ENCODE peak calls at places on chromosomes 5 and 9, in eight cellular contexts. D is Caco-2; G is IMR-90; U is GM06990; J is pancreas; H is gastrocnemius medialis; A is CD8-positive, alpha-beta T cell; Q is mucosa of descending colon. B is an unnamed sample.
A peak's percentile ranks its signal among the peaks of the same experiment; 100 is the strongest.

GRCh38 chr9:126275386-126276001 is 51.1 kb upstream of the MVB12B start:
- DNase-seq in U (no peak), D (no peak), G (peak; percentile 5), Q (no peak), H (no peak), A (no peak), J (no peak), B (peak; percentile 14)

GRCh38 chr9:1535599-1535998 is 479.5 kb upstream of the SMARCA2 start:
- DNase-seq in H (no peak), U (no peak), A (no peak), D (no peak), Q (no peak), J (no peak), G (no peak), B (no peak)

GRCh38 chr9:71037521-71037920 is 83.9 kb downstream of the TRPM3 start:
- DNase-seq in D (no peak), J (no peak), H (no peak), A (no peak), Q (no peak), G (no peak), U (no peak), B (no peak)

GRCh38 chr5:180105827-180106312 is 34.3 kb upstream of the RNF130 start:
- DNase-seq in J (no peak), U (no peak), G (no peak), A (no peak), D (no peak), H (no peak), Q (no peak), B (no peak)

GRCh38 chr5:170248635-170249227 is 15.9 kb downstream of the C5orf58 start:
- DNase-seq in D (no peak), G (no peak), A (no peak), Q (no peak), U (no peak), J (no peak), H (no peak), B (no peak)

GRCh38 chr5:33817301-33817700 is 74.5 kb downstream of the ADAMTS12 start:
- DNase-seq in G (no peak), Q (no peak), J (no peak), A (no peak), H (no peak), D (no peak), U (no peak), B (no peak)

GRCh38 chr9:21579209-21579608 is 97.1 kb upstream of the IFNE start:
- DNase-seq in J (no peak), Q (no peak), H (no peak), U (no peak), D (no peak), A (peak; percentile 66), G (peak; percentile 10), B (no peak)

GRCh38 chr9:113620377-113621161 is 157.0 kb downstream of the RGS3 start:
- DNase-seq in Q (no peak), D (peak; percentile 81), J (peak; percentile 68), H (no peak), G (peak; percentile 93), U (no peak), A (no peak), B (peak; percentile 82)

GRCh38 chr9:70589571-70590263 is 175.3 kb upstream of the KLF9 start:
- DNase-seq in A (no peak), Q (no peak), G (peak; percentile 90), D (no peak), H (no peak), U (no peak), J (no peak), B (no peak)

GRCh38 chr5:124880903-124881302 is 134.5 kb upstream of the ZNF608 start:
- DNase-seq in J (no peak), Q (no peak), D (no peak), A (no peak), H (no peak), U (no peak), G (no peak), B (no peak)

GRCh38 chr5:130286971-130287370 is 382.7 kb downstream of the CHSY3 start:
- DNase-seq in J (no peak), D (no peak), H (no peak), A (no peak), Q (no peak), U (no peak), G (no peak), B (no peak)

DNA sequence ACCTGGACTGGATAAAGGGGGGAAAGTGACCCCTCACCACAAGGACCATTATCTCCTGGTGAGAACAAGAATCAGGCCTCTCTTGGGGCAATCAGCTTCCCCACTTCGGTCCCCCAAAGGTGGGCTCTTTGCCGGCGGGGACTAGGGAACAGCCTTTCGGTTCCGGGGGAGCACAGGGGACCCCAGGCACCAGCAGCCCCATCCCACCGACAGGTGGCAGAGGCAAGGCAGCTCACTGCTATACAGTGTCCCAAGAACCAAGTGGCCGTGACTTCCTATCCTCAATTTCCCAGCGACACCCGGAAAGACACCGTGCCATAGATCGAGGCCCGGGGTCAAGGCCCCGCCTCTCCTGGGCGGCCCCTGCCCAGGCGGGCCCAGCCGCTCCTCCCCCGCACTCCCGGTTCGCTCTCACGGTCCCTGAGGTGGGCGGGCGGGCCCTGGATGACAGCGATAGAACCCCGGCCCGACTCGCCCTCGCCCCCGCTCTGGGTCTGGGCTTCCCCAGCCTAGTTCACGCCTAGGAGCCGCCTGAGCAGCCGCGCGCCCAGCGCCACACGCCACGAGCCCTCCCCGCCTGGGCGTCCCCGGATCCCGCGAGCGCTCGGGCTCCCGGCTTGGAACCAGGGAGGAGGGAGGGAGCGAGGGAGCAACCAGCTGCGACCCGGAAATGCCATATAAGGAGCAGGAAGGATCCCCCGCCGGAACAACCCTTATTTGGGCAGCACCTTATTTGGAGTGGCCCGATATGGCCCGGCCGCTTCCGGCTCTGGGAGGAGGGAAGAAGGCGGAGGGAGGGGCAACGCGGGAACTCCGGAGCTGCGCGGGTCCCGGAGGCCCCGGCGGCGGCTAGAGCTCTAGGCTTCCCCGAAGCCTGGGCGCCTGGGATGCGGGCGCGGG is 641 bp upstream of the EGR1 start:
- DNase-seq in U (peak; percentile 94), A (peak; percentile 97), G (peak; percentile 98), H (peak; percentile 98), J (peak; percentile 92), Q (peak; percentile 97), D (peak; percentile 99), B (peak; percentile 98)
- TF ChIP-seq CTCF in U (no peak), A (peak; percentile 68), G (no peak), H (peak; percentile 35), J (no peak), Q (no peak), D (no peak), B (peak; percentile 73)

DNA sequence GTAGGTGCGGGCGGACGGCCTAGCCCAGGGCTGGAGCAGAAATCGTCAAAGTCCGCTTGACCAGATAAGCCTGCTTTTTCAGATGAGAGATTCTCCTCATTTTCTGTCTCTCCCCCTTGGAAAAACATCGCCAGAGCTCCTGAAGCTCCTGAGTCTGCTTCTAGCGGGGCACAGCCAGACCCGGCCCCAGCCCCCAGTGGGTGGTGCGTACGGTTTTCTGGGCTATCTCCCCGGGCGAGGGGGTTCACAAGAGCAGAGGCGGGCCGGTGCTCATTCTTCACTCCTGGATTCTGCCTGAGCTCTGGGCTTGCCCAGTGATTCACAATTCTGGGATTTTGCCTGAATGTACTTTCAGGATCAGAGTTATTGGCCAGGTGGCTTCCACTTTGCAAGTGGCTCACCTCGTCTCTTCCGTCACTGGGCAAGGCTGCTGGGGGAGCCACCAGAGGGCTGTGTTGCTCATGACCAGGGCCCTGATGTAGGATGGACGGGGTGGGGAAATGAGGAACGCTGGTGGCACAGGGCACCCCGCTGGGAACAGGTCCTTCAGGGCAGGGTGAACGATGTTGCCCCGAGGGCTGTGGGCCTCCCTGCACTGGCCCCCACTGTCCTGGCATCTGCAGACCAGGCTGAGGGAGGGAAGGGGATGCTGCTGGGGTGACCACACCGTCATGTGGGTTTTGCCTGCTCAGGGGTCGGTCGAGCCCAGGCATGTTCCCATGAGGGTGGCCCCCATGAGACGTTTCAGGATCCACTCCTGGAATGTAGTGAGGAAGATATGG is 6.3 kb downstream of the SEC16A start:
- DNase-seq in G (no peak), U (no peak), Q (no peak), H (no peak), A (no peak), D (no peak), J (no peak), B (no peak)
- H3K36me3 ChIP-seq in G (peaks cover 69% of the 10 kb centered on the region), U (peaks cover 48% of the 10 kb centered on the region), Q (no peaks in the 10 kb centered on the region), H (peaks cover 58% of the 10 kb centered on the region), A (peaks cover 58% of the 10 kb centered on the region), D (peaks cover 8% of the 10 kb centered on the region), J (peaks cover 39% of the 10 kb centered on the region), B (peaks cover 58% of the 10 kb centered on the region)

DNA sequence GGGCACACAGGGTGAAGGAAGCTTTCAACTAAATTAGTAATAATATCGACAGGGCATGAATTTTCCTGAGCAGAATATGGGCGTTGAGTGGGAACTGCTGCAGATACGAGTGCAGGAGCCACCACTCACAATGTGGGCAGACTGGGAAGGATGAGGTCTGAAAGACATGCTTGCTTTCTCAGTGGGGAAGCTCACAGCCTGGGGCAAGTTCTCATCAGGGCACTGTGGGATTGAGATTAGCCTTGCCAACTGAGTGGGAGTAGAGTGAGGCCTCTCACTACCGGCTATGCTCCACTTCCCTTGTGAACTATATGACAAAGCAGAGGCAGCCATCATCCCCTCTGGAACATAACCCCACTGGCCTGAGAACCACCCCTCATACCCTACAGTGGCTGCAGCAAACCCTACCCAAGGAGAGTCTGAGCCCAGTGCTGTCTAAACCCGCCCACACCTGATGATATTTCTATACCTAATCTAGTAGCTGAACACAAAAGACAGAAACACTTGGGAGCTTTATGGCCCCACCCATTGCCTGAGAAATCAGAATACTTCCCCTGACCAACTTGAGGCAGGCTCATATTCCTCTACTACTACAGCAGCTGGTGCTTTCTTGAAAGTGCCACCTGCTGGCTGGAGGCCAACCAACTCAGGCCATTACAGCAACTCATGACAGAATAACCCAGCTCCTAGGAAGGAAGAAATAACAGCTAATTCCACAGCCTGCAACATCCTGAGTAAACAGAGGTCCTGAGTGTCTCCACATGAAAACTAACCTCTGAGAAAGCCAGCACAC is 173.7 kb upstream of the SPEF2 start:
- DNase-seq in D (no peak), Q (peak; percentile 44), U (no peak), A (no peak), G (no peak), H (no peak), J (peak; percentile 57), B (peak; percentile 13)
- TF ChIP-seq CTCF in D (no peak), Q (no peak), U (peak; percentile 3), A (no peak), G (no peak), H (no peak), J (no peak), B (no peak)

DNA sequence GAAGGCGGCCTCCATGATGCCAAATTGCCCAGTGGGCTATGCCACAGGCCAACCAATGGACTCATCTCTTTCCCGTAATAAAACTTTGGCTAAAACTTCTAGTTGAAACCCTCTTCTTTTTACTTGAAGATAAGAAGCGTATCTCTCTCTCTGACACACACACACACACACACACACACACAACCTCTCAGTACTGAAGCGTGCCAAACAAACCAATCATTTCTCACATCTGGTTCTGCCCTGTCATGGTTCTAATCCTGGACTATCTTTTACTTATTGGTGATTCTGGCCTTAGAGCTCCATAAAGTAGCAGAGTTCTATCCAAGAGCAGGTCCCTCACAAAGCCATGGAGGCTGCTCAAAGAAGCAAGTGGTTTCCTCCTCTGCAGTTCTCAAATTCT is 64.6 kb downstream of the PTCH1 start:
- DNase-seq in U (no peak), D (no peak), A (no peak), H (no peak), G (no peak), Q (no peak), J (no peak), B (no peak)
- H3K36me3 ChIP-seq in U (peaks cover 24% of the 10 kb centered on the region), D (no peaks in the 10 kb centered on the region), A (peaks cover 36% of the 10 kb centered on the region), H (peaks cover 76% of the 10 kb centered on the region), G (peaks cover 60% of the 10 kb centered on the region), Q (no peaks in the 10 kb centered on the region), J (peaks cover 7% of the 10 kb centered on the region), B (peaks cover 49% of the 10 kb centered on the region)

GRCh38 chr5:149765932-149766331 is 35.8 kb downstream of the PPARGC1B start:
- DNase-seq in A (no peak), Q (no peak), H (no peak), J (no peak), D (no peak), G (no peak), U (no peak), B (no peak)
- TF ChIP-seq CTCF in A (peak; percentile 14), Q (no peak), H (no peak), J (peak; percentile 7), D (peak; percentile 17), G (peak; percentile 2), U (peak; percentile 37), B (no peak)